ENCODE peak calls at places on chromosomes 13 and 19, in seven cellular contexts. S, I, M, Y, C, A and V are unnamed samples.

GRCh38 chr19:19997656-19998268 is 41.5 kb downstream of the ZNF682 start:
- DNase-seq in A (no peak), S (no peak), C (peak), M (no peak), I (no peak), Y (no peak), V (no peak)

GRCh38 chr19:45764947-45765346 is 4.1 kb downstream of the SIX5 start:
- DNase-seq in Y (no peak), M (no peak), C (no peak), A (no peak), S (no peak), I (no peak), V (no peak)

GRCh38 chr19:9863759-9864158 is 28.6 kb downstream of the PIN1 start:
- DNase-seq in C (no peak), Y (no peak), A (no peak), I (no peak), M (no peak), S (no peak), V (no peak)

GRCh38 chr19:35902870-35903475 is 644 bp downstream of the HCST start:
- DNase-seq in C (no peak), A (no peak), I (no peak), Y (no peak), M (no peak), S (no peak), V (no peak)

GRCh38 chr13:100673831-100674362 is 698 bp downstream of the TMTC4 start:
- DNase-seq in Y (peak), I (peak), S (peak), A (peak), M (no peak), C (no peak), V (peak)

GRCh38 chr19:30719189-30719990 is 347.2 kb downstream of the ZNF536 start:
- DNase-seq in I (peak), Y (no peak), M (no peak), S (peak), C (peak), A (peak), V (peak)

GRCh38 chr13:98829541-98829940 is 77.1 kb upstream of the SLC15A1 start:
- DNase-seq in A (no peak), I (no peak), S (no peak), M (no peak), Y (no peak), C (no peak), V (no peak)

GRCh38 chr13:90562388-90562787 is 785.1 kb upstream of the MIR17HG start:
- DNase-seq in M (no peak), S (no peak), I (no peak), Y (no peak), C (no peak), A (no peak), V (no peak)

GRCh38 chr19:45263013-45263412 is 11.9 kb downstream of the MARK4 start:
- DNase-seq in A (no peak), I (no peak), Y (no peak), C (no peak), S (no peak), M (no peak), V (no peak)

GRCh38 chr19:11152318-11153062 is 3.1 kb downstream of the SPC24 start:
- DNase-seq in S (peak), M (peak), A (peak), Y (no peak), C (no peak), I (peak), V (no peak)

GRCh38 chr19:41226053-41226873 is 7.2 kb downstream of the AXL start:
- DNase-seq in M (peak), Y (no peak), A (peak), I (peak), C (peak), S (peak), V (no peak)

GRCh38 chr13:109479991-109480696 is 306.2 kb downstream of the IRS2 start:
- DNase-seq in M (no peak), Y (no peak), I (no peak), C (no peak), A (no peak), S (peak), V (no peak)

GRCh38 chr19:45824041-45824471 is 8.9 kb upstream of the RSPH6A start:
- DNase-seq in Y (no peak), S (no peak), I (no peak), C (no peak), M (no peak), A (no peak), V (no peak)

GRCh38 chr19:50485284-50485955 is 8.8 kb upstream of the GARIN5A start:
- DNase-seq in M (no peak), I (no peak), Y (no peak), A (no peak), S (no peak), C (no peak), V (no peak)

GRCh38 chr19:50482271-50482855 is 5.7 kb upstream of the GARIN5A start:
- DNase-seq in A (no peak), I (no peak), Y (no peak), S (no peak), C (no peak), M (no peak), V (no peak)

GRCh38 chr19:50481351-50482149 is 4.9 kb upstream of the GARIN5A start:
- DNase-seq in C (no peak), I (no peak), S (no peak), Y (no peak), M (no peak), A (no peak), V (no peak)

GRCh38 chr19:50480281-50481111 is 3.8 kb upstream of the GARIN5A start:
- DNase-seq in M (no peak), Y (no peak), S (no peak), I (no peak), A (no peak), C (no peak), V (no peak)

GRCh38 chr19:50482886-50483285 is 6.2 kb upstream of the GARIN5A start:
- DNase-seq in Y (no peak), I (no peak), C (no peak), A (no peak), M (no peak), S (no peak), V (no peak)
- TF ChIP-seq CTCF in Y (no peak), I (no peak), C (no peak), A (no peak), M (no peak), S (no peak), V (no peak)

GRCh38 chr19:2887391-2887914 is 13.3 kb upstream of the ZNF57 start:
- DNase-seq in Y (no peak), S (peak), A (no peak), I (peak), M (no peak), C (no peak), V (peak)
- TF ChIP-seq CTCF in Y (peak), S (peak), A (peak), I (peak), M (peak), C (peak), V (peak)

GRCh38 chr19:51830263-51830662 is 35.3 kb downstream of the FPR3 start:
- DNase-seq in S (peak), M (no peak), I (no peak), A (no peak), Y (no peak), C (no peak), V (no peak)
- TF ChIP-seq CTCF in S (peak), M (peak), I (no peak), A (peak), Y (no peak), C (no peak), V (no peak)

DNA sequence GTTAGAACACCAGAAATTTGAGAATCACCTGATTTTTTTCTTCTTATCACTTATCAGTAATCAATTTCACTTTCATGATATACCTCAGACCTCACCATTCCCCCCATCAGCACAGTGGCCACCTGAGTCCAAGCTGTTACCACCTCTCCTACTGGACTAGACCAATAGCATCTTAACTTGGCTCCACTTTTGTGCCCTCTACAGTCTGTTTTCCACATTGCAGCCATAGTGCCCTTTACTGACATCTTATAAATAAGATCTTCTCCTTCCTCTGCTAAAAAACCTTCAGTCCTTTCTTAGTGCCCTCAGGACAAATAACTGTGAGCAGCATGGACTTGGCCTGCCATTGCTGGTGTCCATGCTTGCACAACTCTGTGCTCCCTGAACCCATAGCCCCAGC is 380.7 kb downstream of the LMO7 start:
- DNase-seq in A (no peak), Y (no peak), I (peak), C (peak), M (no peak), S (peak), V (peak)
- TF ChIP-seq CTCF in A (peak), Y (peak), I (peak), C (peak), M (no peak), S (peak), V (peak)

DNA sequence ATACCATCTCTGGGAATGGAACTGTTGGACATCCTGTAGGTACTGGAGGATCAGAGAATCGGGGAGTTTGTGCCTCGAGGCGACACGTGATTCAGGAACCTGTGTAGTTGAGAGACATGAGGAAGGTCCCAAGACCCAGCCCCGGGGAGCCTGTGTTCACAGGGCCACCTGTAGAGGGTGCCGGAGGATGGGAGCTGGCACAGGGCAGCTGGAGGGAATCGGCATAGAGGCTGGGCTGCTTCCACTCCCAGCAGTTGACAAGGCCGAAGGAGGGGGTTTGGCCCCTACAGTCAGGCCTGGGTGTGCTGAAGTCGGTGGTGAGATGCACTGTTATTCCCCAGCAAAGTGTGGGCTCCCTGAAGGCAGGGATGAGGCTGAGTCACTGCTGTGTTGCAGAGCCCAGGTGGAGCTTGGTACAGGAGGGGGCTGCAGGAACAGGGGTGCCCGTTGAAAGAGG is 2.5 kb upstream of the ISYNA1 start:
- DNase-seq in I (no peak), A (no peak), M (no peak), Y (no peak), C (peak), S (no peak), V (no peak)
- TF ChIP-seq CTCF in I (peak), A (peak), M (no peak), Y (peak), C (no peak), S (peak), V (peak)

GRCh38 chr13:61410266-61410665 is 5.4 kb downstream of the PCDH20 start:
- DNase-seq in I (no peak), M (no peak), Y (no peak), A (no peak), C (no peak), S (no peak), V (no peak)

GRCh38 chr13:61414136-61414535 is 1.5 kb downstream of the PCDH20 start:
- DNase-seq in M (no peak), I (no peak), A (no peak), Y (no peak), C (no peak), S (no peak), V (no peak)

GRCh38 chr13:61413572-61413971 is 2.1 kb downstream of the PCDH20 start:
- DNase-seq in M (no peak), A (no peak), S (no peak), Y (no peak), I (no peak), C (peak), V (no peak)

GRCh38 chr13:61414686-61415664 is 674 bp downstream of the PCDH20 start:
- DNase-seq in Y (no peak), I (peak), C (peak), M (peak), S (peak), A (no peak), V (no peak)

GRCh38 chr13:61410669-61411297 is 4.9 kb downstream of the PCDH20 start:
- DNase-seq in C (no peak), Y (no peak), M (no peak), A (no peak), I (peak), S (peak), V (peak)
- TF ChIP-seq CTCF in C (peak), Y (peak), M (no peak), A (peak), I (peak), S (peak), V (peak)

DNA sequence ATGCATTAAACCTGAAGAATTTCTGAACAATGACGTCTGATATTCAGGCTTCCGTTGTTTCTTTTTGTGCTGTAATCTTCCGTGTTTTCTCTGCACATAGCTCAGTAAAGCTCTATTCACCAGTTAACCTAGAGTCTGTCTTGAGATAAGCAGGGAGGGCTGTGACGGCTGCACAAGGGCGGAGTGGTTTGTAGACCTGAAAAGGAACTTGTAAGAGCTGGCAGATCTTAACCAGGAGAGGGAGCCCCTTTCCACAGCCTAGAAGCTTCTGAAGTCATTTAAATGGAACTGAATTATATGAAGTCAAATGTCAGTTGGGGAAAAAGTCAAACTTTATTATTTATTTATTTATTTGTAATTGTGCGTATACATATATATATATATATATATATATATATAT is 27.5 kb downstream of the DPRX start:
- DNase-seq in C (peak), I (no peak), Y (no peak), S (peak), M (no peak), A (no peak), V (no peak)
- TF ChIP-seq CTCF in C (peak), I (no peak), Y (no peak), S (peak), M (no peak), A (peak), V (no peak)

GRCh38 chr19:326851-327250 is 17.7 kb downstream of the MIER2 start:
- DNase-seq in M (no peak), Y (no peak), C (no peak), A (no peak), I (no peak), S (no peak), V (no peak)

GRCh38 chr19:327291-328024 is 17.1 kb downstream of the MIER2 start:
- DNase-seq in Y (no peak), C (no peak), A (no peak), M (no peak), I (no peak), S (no peak), V (no peak)

GRCh38 chr19:325937-326565 is 18.5 kb downstream of the MIER2 start:
- DNase-seq in C (no peak), M (no peak), Y (no peak), S (no peak), I (no peak), A (no peak), V (no peak)

GRCh38 chr19:329876-330275 is 14.7 kb downstream of the MIER2 start:
- DNase-seq in C (no peak), S (no peak), M (peak), I (no peak), Y (no peak), A (no peak), V (no peak)

GRCh38 chr19:328025-328505 is 16.5 kb downstream of the MIER2 start:
- DNase-seq in A (no peak), I (no peak), S (peak), M (no peak), C (no peak), Y (no peak), V (no peak)
- TF ChIP-seq CTCF in A (no peak), I (no peak), S (no peak), M (no peak), C (no peak), Y (no peak), V (no peak)

GRCh38 chr13:51148223-51148951 is 37.3 kb upstream of the C13orf42 start:
- DNase-seq in Y (no peak), I (peak), S (no peak), M (no peak), C (peak), A (no peak), V (no peak)

GRCh38 chr13:51146667-51147066 is 35.6 kb upstream of the C13orf42 start:
- DNase-seq in Y (no peak), M (no peak), C (no peak), I (no peak), A (no peak), S (no peak), V (no peak)

GRCh38 chr13:51147732-51148131 is 36.7 kb upstream of the C13orf42 start:
- DNase-seq in Y (no peak), A (no peak), M (no peak), I (no peak), S (no peak), C (no peak), V (no peak)

GRCh38 chr13:51151463-51151862 is 40.4 kb upstream of the C13orf42 start:
- DNase-seq in S (no peak), Y (no peak), I (no peak), C (no peak), M (no peak), A (no peak), V (no peak)

GRCh38 chr13:51148952-51149573 is 38.0 kb upstream of the C13orf42 start:
- DNase-seq in A (peak), Y (no peak), S (peak), C (peak), M (no peak), I (peak), V (no peak)
- TF ChIP-seq CTCF in A (peak), Y (no peak), S (peak), C (no peak), M (no peak), I (peak), V (peak)